ENCODE peak calls at places on chromosomes 5 and 9, in eight cellular contexts. Z is GM18507, L is breast epithelium, M is germinal center, U is fibroblast of mammary gland, R is NCI-H2081 treated with DMSO at 0.1 percent for 48 hours, K is body of pancreas, I is GM10248. E is an unnamed sample.

GRCh38 chr5:80566711-80567259 is 3.3 kb downstream of the ANKRD34B start:
- DNase-seq in L (no peak), K (no peak), Z (no peak), R (no peak), M (no peak), U (no peak), I (no peak), E (no peak)

GRCh38 chr9:77588319-77588937 is 59.7 kb downstream of the GNA14 start:
- DNase-seq in U (peak), K (peak), L (no peak), R (no peak), Z (no peak), M (no peak), I (no peak), E (no peak)

GRCh38 chr9:36091028-36091953 is 45.2 kb upstream of the GLIPR2 start:
- DNase-seq in R (no peak), U (peak), L (no peak), Z (no peak), K (peak), I (no peak), M (no peak), E (no peak)

GRCh38 chr9:121783523-121784507 is 132.4 kb downstream of the DAB2IP start:
- DNase-seq in U (no peak), R (no peak), I (no peak), L (no peak), M (no peak), Z (no peak), K (no peak), E (no peak)

GRCh38 chr5:126414874-126415502 is 8.2 kb upstream of the GRAMD2B start:
- DNase-seq in L (peak), R (no peak), K (peak), U (peak), Z (no peak), M (no peak), I (no peak), E (no peak)

GRCh38 chr5:119930490-119930889 is 301.1 kb downstream of the FAM170A start:
- DNase-seq in L (no peak), K (no peak), M (no peak), R (no peak), Z (no peak), U (no peak), I (no peak), E (no peak)

GRCh38 chr5:176734756-176735342 is 75.5 kb upstream of the UNC5A start:
- DNase-seq in M (no peak), K (no peak), L (no peak), U (no peak), Z (no peak), I (no peak), R (no peak), E (no peak)

GRCh38 chr9:71795097-71795807 is 26.9 kb upstream of the CEMIP2 start:
- DNase-seq in M (peak), U (no peak), R (no peak), L (no peak), I (peak), K (no peak), Z (no peak), E (no peak)

GRCh38 chr9:130936285-130937117 is 2.5 kb downstream of the FIBCD1 start:
- DNase-seq in I (no peak), M (no peak), K (no peak), Z (no peak), R (no peak), L (no peak), U (peak), E (no peak)

GRCh38 chr9:129197978-129198736 is 20.1 kb upstream of the IER5L start:
- DNase-seq in M (no peak), Z (no peak), L (peak), K (peak), U (peak), R (no peak), I (no peak), E (no peak)

GRCh38 chr5:164600166-164600715 is 1094.8 kb downstream of the MAT2B start:
- DNase-seq in Z (no peak), K (no peak), L (no peak), R (no peak), U (peak), M (no peak), I (no peak), E (no peak)

GRCh38 chr5:160421625-160422258 is at the start of gene PTTG1:
- DNase-seq in Z (peak), K (peak), L (peak), I (peak), M (peak), U (peak), R (peak), E (peak)

GRCh38 chr9:137190315-137190853 is 1.9 kb downstream of the SSNA1 start:
- DNase-seq in M (no peak), L (no peak), I (no peak), Z (no peak), R (no peak), K (no peak), U (no peak), E (no peak)

GRCh38 chr5:141852448-141852847 is 25.8 kb downstream of the PCDH1 start:
- DNase-seq in L (no peak), M (no peak), I (no peak), K (no peak), R (no peak), Z (no peak), U (no peak), E (no peak)

GRCh38 chr9:125421156-125421555 is 159.5 kb downstream of the GAPVD1 start:
- DNase-seq in M (no peak), K (no peak), I (no peak), U (peak), R (no peak), L (no peak), Z (no peak), E (no peak)

GRCh38 chr5:111447822-111448221 is 64.5 kb downstream of the STARD4 start:
- DNase-seq in U (no peak), Z (no peak), L (no peak), I (no peak), M (no peak), R (no peak), K (no peak), E (no peak)

GRCh38 chr9:129285979-129286772 is 108.1 kb upstream of the IER5L start:
- DNase-seq in M (no peak), R (no peak), I (no peak), K (no peak), Z (no peak), L (peak), U (no peak), E (no peak)

GRCh38 chr5:9347541-9348295 is 198.2 kb downstream of the SEMA5A start:
- DNase-seq in M (no peak), I (no peak), R (no peak), Z (no peak), K (no peak), U (no peak), L (no peak), E (no peak)

GRCh38 chr9:132182609-132183073 is 20.8 kb downstream of the NTNG2 start:
- DNase-seq in Z (no peak), I (no peak), U (no peak), K (no peak), M (no peak), L (no peak), R (no peak), E (no peak)

GRCh38 chr5:103174147-103174546 is 54.0 kb downstream of the PPIP5K2 start:
- DNase-seq in I (no peak), Z (no peak), K (no peak), R (no peak), U (no peak), M (no peak), L (no peak), E (no peak)

GRCh38 chr9:70111042-70111602 is 67.5 kb downstream of the MAMDC2 start:
- DNase-seq in R (peak), M (peak), U (peak), K (peak), I (peak), L (peak), Z (peak), E (peak)

GRCh38 chr5:138705007-138705406 is 48.2 kb upstream of the CTNNA1 start:
- DNase-seq in R (no peak), K (no peak), Z (no peak), I (no peak), L (no peak), M (no peak), U (no peak), E (no peak)

GRCh38 chr9:26326473-26327044 is 566.0 kb downstream of the CAAP1 start:
- DNase-seq in L (no peak), R (peak), U (peak), M (peak), Z (no peak), K (peak), I (peak), E (no peak)

GRCh38 chr5:132277971-132278964 is 15.9 kb upstream of the SLC22A4 start:
- DNase-seq in M (no peak), I (no peak), U (no peak), Z (no peak), L (no peak), K (no peak), R (no peak), E (no peak)

GRCh38 chr9:29514336-29514735 is 1941.1 kb upstream of the C9orf72 start:
- DNase-seq in U (peak), R (peak), K (peak), I (no peak), L (no peak), M (no peak), Z (no peak), E (no peak)

GRCh38 chr9:130331573-130331972 is 66.0 kb downstream of the HMCN2 start:
- DNase-seq in R (no peak), Z (no peak), K (peak), M (no peak), L (peak), I (no peak), U (peak), E (no peak)

GRCh38 chr5:112208699-112209615 is 210.1 kb downstream of the EPB41L4A start:
- DNase-seq in R (no peak), I (no peak), L (no peak), K (no peak), U (no peak), Z (no peak), M (no peak), E (no peak)

GRCh38 chr5:52743970-52744369 is 43.7 kb upstream of the ITGA1 start:
- DNase-seq in L (no peak), M (no peak), I (no peak), R (no peak), K (peak), U (peak), Z (no peak), E (no peak)